ENCODE peak calls at places on chromosomes 5 and 9, in four cellular contexts. Z, J, S and P are unnamed samples.

GRCh38 chr5:176692835-176693476 is 45.7 kb downstream of the TSPAN17 start:
- DNase-seq in Z (no peak), S (no peak), J (peak; percentile 75), P (no peak)

GRCh38 chr9:78351816-78352215 is 54.9 kb downstream of the PSAT1 start:
- DNase-seq in Z (no peak), J (no peak), S (no peak), P (no peak)

GRCh38 chr5:154157483-154158378 is 32.8 kb upstream of the GALNT10 start:
- DNase-seq in Z (no peak), J (no peak), S (no peak), P (no peak)

GRCh38 chr5:38190111-38190510 is 68.2 kb upstream of the EGFLAM start:
- DNase-seq in Z (no peak), J (no peak), S (no peak), P (no peak)

GRCh38 chr5:173217626-173218397 is 17.2 kb downstream of the NKX2-5 start:
- DNase-seq in Z (no peak), S (no peak), J (no peak), P (no peak)

GRCh38 chr5:55672477-55672911 is 39.6 kb downstream of the SLC38A9 start:
- DNase-seq in Z (no peak), S (no peak), J (no peak), P (no peak)

GRCh38 chr9:12775963-12776774 is 1.3 kb downstream of the LURAP1L start:
- DNase-seq in S (peak; percentile 67), J (peak; percentile 90), Z (peak; percentile 90), P (peak; percentile 78)

GRCh38 chr5:83251849-83252248 is 174.5 kb downstream of the XRCC4 start:
- DNase-seq in J (no peak), S (no peak), Z (no peak), P (no peak)

GRCh38 chr9:2787065-2787464 is 56.8 kb downstream of the PUM3 start:
- DNase-seq in Z (no peak), S (no peak), J (no peak), P (no peak)

GRCh38 chr5:108669493-108669892 is 78.2 kb upstream of the FER start:
- DNase-seq in S (no peak), J (no peak), Z (no peak), P (no peak)

GRCh38 chr5:108670591-108671335 is 76.9 kb upstream of the FER start:
- DNase-seq in J (no peak), S (no peak), Z (peak; percentile 26), P (no peak)

DNA sequence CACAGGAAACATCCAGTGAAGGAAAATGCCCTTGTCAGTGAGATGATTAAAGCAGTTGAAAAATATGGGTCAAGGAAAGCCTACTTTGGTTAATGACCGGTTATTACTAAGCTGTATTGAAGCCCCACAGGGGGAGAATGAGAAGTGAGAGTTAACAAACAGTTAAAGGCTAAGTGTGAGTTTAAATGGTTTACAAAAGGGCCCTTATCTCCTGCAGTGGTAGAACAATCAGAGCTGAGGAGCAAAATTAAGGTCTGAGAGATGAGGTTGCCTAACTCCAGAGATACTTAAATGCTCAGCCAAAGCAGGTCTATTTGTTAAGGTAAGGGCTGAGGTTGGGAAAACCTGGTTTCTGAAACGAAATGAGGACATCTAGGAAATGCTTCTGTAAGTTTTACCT is 75.1 kb upstream of the FER start:
- DNase-seq in Z (no peak), S (no peak), J (no peak), P (no peak)
- TF ChIP-seq CTCF in Z (no peak), S (no peak), J (no peak), P (no peak)

DNA sequence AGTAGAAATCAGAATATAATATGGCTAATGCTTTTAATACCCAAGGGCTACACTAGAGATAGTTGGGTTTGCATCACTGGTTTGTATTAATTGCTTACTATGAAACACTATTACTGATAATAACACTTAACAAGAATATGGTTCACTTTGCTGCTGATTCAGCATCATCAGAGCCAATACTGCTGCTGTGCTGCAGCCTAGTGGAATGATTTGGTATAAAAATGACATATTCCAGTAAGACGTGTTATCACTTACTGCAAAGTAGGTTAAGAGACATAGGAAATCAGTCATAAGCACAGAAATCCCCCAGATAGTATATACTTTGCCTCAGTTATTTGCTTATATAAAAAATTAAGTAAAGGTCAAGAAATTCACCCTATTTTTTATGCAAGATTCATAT is 2.8 kb downstream of the CDH10 start:
- DNase-seq in Z (no peak), S (no peak), J (no peak), P (no peak)
- TF ChIP-seq CTCF in Z (peak; percentile 15), S (no peak), J (no peak), P (peak; percentile 79)

DNA sequence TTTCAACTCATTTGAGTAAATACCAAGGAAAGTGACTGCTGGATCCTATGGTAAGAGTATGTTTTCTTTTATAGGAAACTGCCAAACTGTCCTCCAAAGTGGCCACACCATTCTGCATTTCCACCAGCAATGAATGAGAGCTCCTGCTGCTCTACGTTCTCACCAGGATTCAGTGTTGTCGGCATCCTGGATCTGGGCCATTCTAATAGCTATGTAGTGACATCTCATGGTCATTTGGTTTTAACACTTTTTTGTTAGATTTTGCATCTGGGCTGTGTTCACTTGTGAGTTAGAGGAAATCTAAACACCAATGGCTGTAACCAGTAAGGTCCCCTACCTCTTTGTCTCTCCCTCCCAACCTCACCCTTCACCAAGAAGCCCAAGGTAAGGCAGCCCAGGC is 115.9 kb downstream of the ATPSCKMT start:
- DNase-seq in Z (no peak), J (no peak), S (no peak), P (no peak)
- TF ChIP-seq CTCF in Z (no peak), J (no peak), S (no peak), P (no peak)

GRCh38 chr9:126112135-126112720 is 214.4 kb upstream of the MVB12B start:
- DNase-seq in J (peak; percentile 43), S (no peak), Z (no peak), P (peak; percentile 53)
- TF ChIP-seq CTCF in J (no peak), S (no peak), Z (no peak), P (no peak)

GRCh38 chr5:180331647-180331950 is 21.5 kb downstream of the GFPT2 start:
- DNase-seq in Z (no peak), J (no peak), S (no peak), P (no peak)

GRCh38 chr5:180333661-180334060 is 19.5 kb downstream of the GFPT2 start:
- DNase-seq in J (no peak), Z (no peak), S (no peak), P (no peak)

GRCh38 chr5:180332861-180333260 is 20.3 kb downstream of the GFPT2 start:
- DNase-seq in J (no peak), S (no peak), Z (no peak), P (no peak)

GRCh38 chr5:180330810-180331646 is 22.1 kb downstream of the GFPT2 start:
- DNase-seq in J (no peak), S (no peak), Z (peak; percentile 51), P (no peak)

GRCh38 chr5:180332051-180332517 is 21.1 kb downstream of the GFPT2 start:
- DNase-seq in S (no peak), J (no peak), Z (no peak), P (no peak)
- TF ChIP-seq CTCF in S (no peak), J (no peak), Z (no peak), P (peak; percentile 60)

DNA sequence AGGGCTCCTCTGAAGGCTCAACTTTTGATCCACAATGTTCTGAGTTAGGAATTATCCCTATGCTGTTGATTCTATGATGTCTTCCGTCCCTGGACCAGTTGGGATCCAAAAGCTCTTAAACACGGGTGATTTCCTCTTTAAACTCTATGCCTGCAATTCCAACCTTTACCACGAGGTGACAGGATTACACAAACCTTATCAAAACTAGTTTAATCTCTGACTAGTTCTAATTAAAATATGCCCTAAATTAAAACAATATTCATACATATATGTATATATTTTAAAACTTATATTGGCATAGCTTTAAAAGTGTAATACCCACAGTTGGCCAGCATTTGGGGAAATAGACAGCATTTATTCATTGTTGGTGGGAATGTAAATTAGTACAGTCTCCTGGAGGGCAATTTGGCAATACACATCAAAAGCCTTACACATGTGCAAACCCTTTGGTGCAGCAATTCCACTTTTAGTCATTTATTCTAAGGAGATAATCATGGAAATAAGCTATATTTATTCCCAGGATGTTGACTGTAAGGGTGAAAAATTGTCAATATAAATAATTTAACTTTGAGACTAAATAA is 51.6 kb upstream of the PHYKPL start:
- DNase-seq in S (no peak), J (no peak), Z (no peak), P (no peak)
- TF ChIP-seq CTCF in S (peak; percentile 25), J (no peak), Z (peak; percentile 45), P (peak; percentile 88)

DNA sequence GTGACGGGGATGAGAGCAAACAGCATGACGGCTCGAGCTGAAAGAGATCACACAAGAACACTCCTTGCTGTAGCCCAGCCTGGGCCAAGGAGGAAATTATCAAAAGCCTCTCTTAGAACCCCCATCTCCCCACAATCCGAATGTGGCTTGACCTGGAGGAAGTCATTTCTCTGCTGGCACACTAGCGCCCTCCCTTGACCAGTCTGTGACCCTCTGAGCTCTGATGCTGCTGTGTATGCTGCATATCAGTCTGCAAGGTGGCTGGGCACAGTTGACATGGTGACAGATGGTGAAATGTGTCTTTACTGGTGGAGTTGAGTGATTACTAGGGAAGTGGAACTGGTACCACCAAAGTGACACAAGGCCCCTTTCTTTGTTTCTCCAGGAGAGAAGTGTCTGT is 3.3 kb downstream of the SLC46A2 start:
- DNase-seq in J (no peak), Z (peak; percentile 78), S (no peak), P (no peak)
- TF ChIP-seq CTCF in J (no peak), Z (no peak), S (peak; percentile 17), P (peak; percentile 13)

GRCh38 chr5:44862808-44863207 is 54.1 kb downstream of the MRPS30 start:
- DNase-seq in J (no peak), Z (no peak), S (peak; percentile 25), P (no peak)
- TF ChIP-seq CTCF in J (no peak), Z (no peak), S (peak; percentile 29), P (peak; percentile 64)